ENCODE peak calls at places on chromosomes 16 and 17, in nine cellular contexts. One of them, this sample, is unnamed.

GRCh38 chr16:106623-107324 is 28.7 kb downstream of the MPG start:
- DNase-seq in NCI-H1436: peak
- DNase-seq in NCI-H345: peak
- DNase-seq in left cardiac atrium: peak
- DNase-seq in NCI-H460: peak
- DNase-seq in AG09319: peak
- DNase-seq in fibroblast of pulmonary artery: peak
- DNase-seq in anterior cingulate cortex: peak
- DNase-seq in kidney epithelial cell: peak
- DNase-seq in this sample: peak

GRCh38 chr16:46894011-46894672 is 10.0 kb downstream of the GPT2 start:
- DNase-seq in NCI-H1436: no peak
- DNase-seq in NCI-H345: no peak
- DNase-seq in left cardiac atrium: no peak
- DNase-seq in NCI-H460: no peak
- DNase-seq in AG09319: no peak
- DNase-seq in fibroblast of pulmonary artery: peak
- DNase-seq in anterior cingulate cortex: peak
- DNase-seq in kidney epithelial cell: no peak
- DNase-seq in this sample: no peak

GRCh38 chr17:78411241-78411855 is 32.9 kb downstream of the PGS1 start:
- DNase-seq in NCI-H1436: no peak
- DNase-seq in NCI-H345: peak
- DNase-seq in left cardiac atrium: peak
- DNase-seq in NCI-H460: no peak
- DNase-seq in AG09319: no peak
- DNase-seq in fibroblast of pulmonary artery: no peak
- DNase-seq in anterior cingulate cortex: no peak
- DNase-seq in kidney epithelial cell: no peak
- DNase-seq in this sample: no peak

GRCh38 chr17:80981062-80981902 is 10.4 kb upstream of the CHMP6 start:
- DNase-seq in NCI-H1436: no peak
- DNase-seq in NCI-H345: peak
- DNase-seq in left cardiac atrium: no peak
- DNase-seq in NCI-H460: no peak
- DNase-seq in AG09319: no peak
- DNase-seq in fibroblast of pulmonary artery: no peak
- DNase-seq in anterior cingulate cortex: no peak
- DNase-seq in kidney epithelial cell: no peak
- DNase-seq in this sample: peak

GRCh38 chr16:86048221-86048620 is 149.3 kb downstream of the IRF8 start:
- DNase-seq in NCI-H1436: no peak
- DNase-seq in NCI-H345: no peak
- DNase-seq in left cardiac atrium: no peak
- DNase-seq in NCI-H460: no peak
- DNase-seq in AG09319: no peak
- DNase-seq in fibroblast of pulmonary artery: no peak
- DNase-seq in anterior cingulate cortex: no peak
- DNase-seq in kidney epithelial cell: no peak
- DNase-seq in this sample: no peak

GRCh38 chr16:88770459-88771293 is 14.3 kb downstream of the PIEZO1 start:
- DNase-seq in NCI-H1436: no peak
- DNase-seq in NCI-H345: peak
- DNase-seq in left cardiac atrium: no peak
- DNase-seq in NCI-H460: no peak
- DNase-seq in AG09319: no peak
- DNase-seq in fibroblast of pulmonary artery: peak
- DNase-seq in anterior cingulate cortex: no peak
- DNase-seq in kidney epithelial cell: peak
- DNase-seq in this sample: peak

GRCh38 chr16:72884573-72884972 is 163.4 kb downstream of the ZFHX3 start:
- DNase-seq in NCI-H1436: no peak
- DNase-seq in NCI-H345: no peak
- DNase-seq in left cardiac atrium: no peak
- DNase-seq in NCI-H460: no peak
- DNase-seq in AG09319: no peak
- DNase-seq in fibroblast of pulmonary artery: no peak
- DNase-seq in anterior cingulate cortex: no peak
- DNase-seq in kidney epithelial cell: no peak
- DNase-seq in this sample: peak

GRCh38 chr17:44623070-44623725 is 33.1 kb upstream of the MEIOC start:
- DNase-seq in NCI-H1436: no peak
- DNase-seq in NCI-H345: no peak
- DNase-seq in left cardiac atrium: no peak
- DNase-seq in NCI-H460: no peak
- DNase-seq in AG09319: no peak
- DNase-seq in fibroblast of pulmonary artery: no peak
- DNase-seq in anterior cingulate cortex: no peak
- DNase-seq in kidney epithelial cell: no peak
- DNase-seq in this sample: no peak

GRCh38 chr16:71526111-71526998 is at the start of gene CHST4:
- DNase-seq in NCI-H1436: peak
- DNase-seq in NCI-H345: no peak
- DNase-seq in left cardiac atrium: no peak
- DNase-seq in NCI-H460: peak
- DNase-seq in AG09319: peak
- DNase-seq in fibroblast of pulmonary artery: peak
- DNase-seq in anterior cingulate cortex: no peak
- DNase-seq in kidney epithelial cell: peak
- DNase-seq in this sample: peak

GRCh38 chr17:14308636-14308964 is 7.7 kb downstream of the HS3ST3B1 start:
- DNase-seq in NCI-H1436: no peak
- DNase-seq in NCI-H345: no peak
- DNase-seq in left cardiac atrium: no peak
- DNase-seq in NCI-H460: no peak
- DNase-seq in AG09319: no peak
- DNase-seq in fibroblast of pulmonary artery: no peak
- DNase-seq in anterior cingulate cortex: no peak
- DNase-seq in kidney epithelial cell: no peak
- DNase-seq in this sample: no peak

GRCh38 chr17:31248986-31249385 is 48.1 kb downstream of the OMG start:
- DNase-seq in NCI-H1436: no peak
- DNase-seq in NCI-H345: no peak
- DNase-seq in left cardiac atrium: no peak
- DNase-seq in NCI-H460: no peak
- DNase-seq in AG09319: no peak
- DNase-seq in fibroblast of pulmonary artery: peak
- DNase-seq in anterior cingulate cortex: no peak
- DNase-seq in kidney epithelial cell: peak
- DNase-seq in this sample: no peak

GRCh38 chr17:42536372-42537155 is 523 bp downstream of the NAGLU start:
- DNase-seq in NCI-H1436: peak
- DNase-seq in NCI-H345: peak
- DNase-seq in left cardiac atrium: peak
- DNase-seq in NCI-H460: peak
- DNase-seq in AG09319: no peak
- DNase-seq in fibroblast of pulmonary artery: peak
- DNase-seq in anterior cingulate cortex: peak
- DNase-seq in kidney epithelial cell: no peak
- DNase-seq in this sample: peak

GRCh38 chr17:4658478-4659305 is 17.2 kb upstream of the ALOX15 start:
- DNase-seq in NCI-H1436: no peak
- DNase-seq in NCI-H345: no peak
- DNase-seq in left cardiac atrium: no peak
- DNase-seq in NCI-H460: no peak
- DNase-seq in AG09319: no peak
- DNase-seq in fibroblast of pulmonary artery: peak
- DNase-seq in anterior cingulate cortex: no peak
- DNase-seq in kidney epithelial cell: peak
- DNase-seq in this sample: no peak

GRCh38 chr17:57266842-57267241 is 10.5 kb downstream of the MSI2 start:
- DNase-seq in NCI-H1436: no peak
- DNase-seq in NCI-H345: no peak
- DNase-seq in left cardiac atrium: no peak
- DNase-seq in NCI-H460: no peak
- DNase-seq in AG09319: no peak
- DNase-seq in fibroblast of pulmonary artery: no peak
- DNase-seq in anterior cingulate cortex: no peak
- DNase-seq in kidney epithelial cell: no peak
- DNase-seq in this sample: no peak

GRCh38 chr16:75262104-75262799 is 10.8 kb upstream of the BCAR1 start:
- DNase-seq in NCI-H1436: no peak
- DNase-seq in NCI-H345: no peak
- DNase-seq in left cardiac atrium: peak
- DNase-seq in NCI-H460: no peak
- DNase-seq in AG09319: no peak
- DNase-seq in fibroblast of pulmonary artery: no peak
- DNase-seq in anterior cingulate cortex: no peak
- DNase-seq in kidney epithelial cell: no peak
- DNase-seq in this sample: no peak

GRCh38 chr17:77507116-77507885 is 366.5 kb downstream of the SEC14L1 start:
- DNase-seq in NCI-H1436: no peak
- DNase-seq in NCI-H345: no peak
- DNase-seq in left cardiac atrium: no peak
- DNase-seq in NCI-H460: no peak
- DNase-seq in AG09319: no peak
- DNase-seq in fibroblast of pulmonary artery: no peak
- DNase-seq in anterior cingulate cortex: no peak
- DNase-seq in kidney epithelial cell: no peak
- DNase-seq in this sample: peak

GRCh38 chr16:11632455-11632921 is 35.8 kb upstream of the SNN start:
- DNase-seq in NCI-H1436: no peak
- DNase-seq in NCI-H345: no peak
- DNase-seq in left cardiac atrium: peak
- DNase-seq in NCI-H460: no peak
- DNase-seq in AG09319: peak
- DNase-seq in fibroblast of pulmonary artery: peak
- DNase-seq in anterior cingulate cortex: peak
- DNase-seq in kidney epithelial cell: peak
- DNase-seq in this sample: no peak

GRCh38 chr17:59139939-59140338 is 15.0 kb downstream of the SKA2 start:
- DNase-seq in NCI-H1436: no peak
- DNase-seq in NCI-H345: no peak
- DNase-seq in left cardiac atrium: no peak
- DNase-seq in NCI-H460: no peak
- DNase-seq in AG09319: no peak
- DNase-seq in fibroblast of pulmonary artery: no peak
- DNase-seq in anterior cingulate cortex: no peak
- DNase-seq in kidney epithelial cell: no peak
- DNase-seq in this sample: no peak

GRCh38 chr17:32341857-32342602 is at the start of gene C17orf75:
- DNase-seq in NCI-H1436: peak
- DNase-seq in NCI-H345: peak
- DNase-seq in left cardiac atrium: peak
- DNase-seq in NCI-H460: peak
- DNase-seq in AG09319: no peak
- DNase-seq in fibroblast of pulmonary artery: peak
- DNase-seq in anterior cingulate cortex: peak
- DNase-seq in kidney epithelial cell: no peak
- DNase-seq in this sample: peak

GRCh38 chr16:88649924-88650748 is 717 bp downstream of the CYBA start:
- DNase-seq in NCI-H1436: peak
- DNase-seq in NCI-H345: no peak
- DNase-seq in left cardiac atrium: peak
- DNase-seq in NCI-H460: no peak
- DNase-seq in AG09319: no peak
- DNase-seq in fibroblast of pulmonary artery: peak
- DNase-seq in anterior cingulate cortex: no peak
- DNase-seq in kidney epithelial cell: no peak
- DNase-seq in this sample: peak

GRCh38 chr16:68190745-68191510 is 45.0 kb downstream of the ESRP2 start:
- DNase-seq in NCI-H1436: no peak
- DNase-seq in NCI-H345: no peak
- DNase-seq in left cardiac atrium: no peak
- DNase-seq in NCI-H460: no peak
- DNase-seq in AG09319: no peak
- DNase-seq in fibroblast of pulmonary artery: no peak
- DNase-seq in anterior cingulate cortex: peak
- DNase-seq in kidney epithelial cell: no peak
- DNase-seq in this sample: no peak

GRCh38 chr17:2695243-2695960 is 16.2 kb downstream of the CLUH start:
- DNase-seq in NCI-H1436: no peak
- DNase-seq in NCI-H345: no peak
- DNase-seq in left cardiac atrium: no peak
- DNase-seq in NCI-H460: no peak
- DNase-seq in AG09319: no peak
- DNase-seq in fibroblast of pulmonary artery: no peak
- DNase-seq in anterior cingulate cortex: no peak
- DNase-seq in kidney epithelial cell: no peak
- DNase-seq in this sample: no peak

GRCh38 chr16:76214856-76215255 is 62.3 kb upstream of the CNTNAP4 start:
- DNase-seq in NCI-H1436: no peak
- DNase-seq in NCI-H345: no peak
- DNase-seq in left cardiac atrium: no peak
- DNase-seq in NCI-H460: no peak
- DNase-seq in AG09319: no peak
- DNase-seq in fibroblast of pulmonary artery: no peak
- DNase-seq in anterior cingulate cortex: no peak
- DNase-seq in kidney epithelial cell: no peak
- DNase-seq in this sample: no peak

GRCh38 chr17:39401412-39402278 is at the start of gene FBXL20:
- DNase-seq in NCI-H1436: peak
- DNase-seq in NCI-H345: peak
- DNase-seq in left cardiac atrium: peak
- DNase-seq in NCI-H460: peak
- DNase-seq in AG09319: peak
- DNase-seq in fibroblast of pulmonary artery: peak
- DNase-seq in anterior cingulate cortex: peak
- DNase-seq in kidney epithelial cell: peak
- DNase-seq in this sample: peak

GRCh38 chr17:82927661-82928601 is 88.1 kb upstream of the ZNF750 start:
- DNase-seq in NCI-H1436: no peak
- DNase-seq in NCI-H345: no peak
- DNase-seq in left cardiac atrium: peak
- DNase-seq in NCI-H460: no peak
- DNase-seq in AG09319: no peak
- DNase-seq in fibroblast of pulmonary artery: no peak
- DNase-seq in anterior cingulate cortex: no peak
- DNase-seq in kidney epithelial cell: no peak
- DNase-seq in this sample: no peak

GRCh38 chr17:4110152-4110551 is 32.7 kb downstream of the ZZEF1 start:
- DNase-seq in NCI-H1436: no peak
- DNase-seq in NCI-H345: no peak
- DNase-seq in left cardiac atrium: no peak
- DNase-seq in NCI-H460: no peak
- DNase-seq in AG09319: no peak
- DNase-seq in fibroblast of pulmonary artery: peak
- DNase-seq in anterior cingulate cortex: no peak
- DNase-seq in kidney epithelial cell: no peak
- DNase-seq in this sample: no peak

GRCh38 chr16:27437946-27438345 is 36.0 kb downstream of the IL21R start:
- DNase-seq in NCI-H1436: no peak
- DNase-seq in NCI-H345: no peak
- DNase-seq in left cardiac atrium: peak
- DNase-seq in NCI-H460: no peak
- DNase-seq in AG09319: no peak
- DNase-seq in fibroblast of pulmonary artery: no peak
- DNase-seq in anterior cingulate cortex: no peak
- DNase-seq in kidney epithelial cell: no peak
- DNase-seq in this sample: no peak

GRCh38 chr16:89341697-89342694 is 124.5 kb downstream of the ZNF778 start:
- DNase-seq in NCI-H1436: no peak
- DNase-seq in NCI-H345: no peak
- DNase-seq in left cardiac atrium: no peak
- DNase-seq in NCI-H460: no peak
- DNase-seq in AG09319: no peak
- DNase-seq in fibroblast of pulmonary artery: no peak
- DNase-seq in anterior cingulate cortex: no peak
- DNase-seq in kidney epithelial cell: no peak
- DNase-seq in this sample: no peak

GRCh38 chr16:54748611-54749190 is 182.0 kb upstream of the IRX5 start:
- DNase-seq in NCI-H1436: no peak
- DNase-seq in NCI-H345: no peak
- DNase-seq in left cardiac atrium: no peak
- DNase-seq in NCI-H460: no peak
- DNase-seq in AG09319: no peak
- DNase-seq in fibroblast of pulmonary artery: no peak
- DNase-seq in anterior cingulate cortex: no peak
- DNase-seq in kidney epithelial cell: no peak
- DNase-seq in this sample: peak

GRCh38 chr17:60156746-60157145 is 7.0 kb downstream of the CA4 start:
- DNase-seq in NCI-H1436: no peak
- DNase-seq in NCI-H345: no peak
- DNase-seq in left cardiac atrium: no peak
- DNase-seq in NCI-H460: no peak
- DNase-seq in AG09319: no peak
- DNase-seq in fibroblast of pulmonary artery: no peak
- DNase-seq in anterior cingulate cortex: no peak
- DNase-seq in kidney epithelial cell: no peak
- DNase-seq in this sample: no peak

GRCh38 chr17:42067371-42068180 is 17.2 kb upstream of the C17orf113 start:
- DNase-seq in NCI-H1436: peak
- DNase-seq in NCI-H345: peak
- DNase-seq in left cardiac atrium: peak
- DNase-seq in NCI-H460: peak
- DNase-seq in AG09319: no peak
- DNase-seq in fibroblast of pulmonary artery: peak
- DNase-seq in anterior cingulate cortex: no peak
- DNase-seq in kidney epithelial cell: no peak
- DNase-seq in this sample: peak